ENCODE peak calls at places on chromosomes 6 and 20, in four cellular contexts. P, C, D and G are unnamed samples. For H3K4me1, the result is how much of the 10 kb centered on the place peaks cover.

GRCh38 chr6:160596433-160596832 is 67.6 kb downstream of the LPA start:
- DNase-seq in P (no peak), C (no peak), D (no peak), G (no peak)

GRCh38 chr6:89310929-89311328 is 4.2 kb downstream of the GABRR2 start:
- DNase-seq in P (no peak), C (no peak), D (no peak), G (no peak)

GRCh38 chr6:149840345-149841075 is 23.6 kb downstream of the LRP11 start:
- DNase-seq in P (peak), C (peak), D (peak), G (peak)

GRCh38 chr6:111706841-111707391 is 101.2 kb upstream of the TRAF3IP2 start:
- DNase-seq in P (no peak), C (no peak), D (no peak), G (no peak)

GRCh38 chr6:24838994-24839393 is 40.3 kb upstream of the ARMH2 start:
- DNase-seq in P (no peak), C (no peak), D (no peak), G (no peak)

GRCh38 chr20:59955131-59955796 is 3.0 kb upstream of the CDH26 start:
- DNase-seq in P (no peak), C (peak), D (no peak), G (no peak)

GRCh38 chr20:44052166-44052565 is 134.8 kb downstream of the JPH2 start:
- DNase-seq in P (no peak), C (no peak), D (no peak), G (no peak)

GRCh38 chr20:35568645-35569044 is 26.8 kb downstream of the ERGIC3 start:
- DNase-seq in P (no peak), C (peak), D (no peak), G (no peak)

GRCh38 chr20:44909872-44910689 is at the start of gene PABPC1L:
- DNase-seq in P (peak), C (peak), D (peak), G (peak)

GRCh38 chr20:23227976-23228375 is 122.6 kb upstream of the NXT1 start:
- DNase-seq in P (no peak), C (no peak), D (no peak), G (no peak)

GRCh38 chr20:50415031-50415515 is 95.1 kb upstream of the PTPN1 start:
- DNase-seq in P (no peak), C (no peak), D (no peak), G (no peak)

GRCh38 chr20:10078403-10078802 is 43.6 kb downstream of the ANKEF1 start:
- DNase-seq in P (no peak), C (no peak), D (no peak), G (no peak)

DNA sequence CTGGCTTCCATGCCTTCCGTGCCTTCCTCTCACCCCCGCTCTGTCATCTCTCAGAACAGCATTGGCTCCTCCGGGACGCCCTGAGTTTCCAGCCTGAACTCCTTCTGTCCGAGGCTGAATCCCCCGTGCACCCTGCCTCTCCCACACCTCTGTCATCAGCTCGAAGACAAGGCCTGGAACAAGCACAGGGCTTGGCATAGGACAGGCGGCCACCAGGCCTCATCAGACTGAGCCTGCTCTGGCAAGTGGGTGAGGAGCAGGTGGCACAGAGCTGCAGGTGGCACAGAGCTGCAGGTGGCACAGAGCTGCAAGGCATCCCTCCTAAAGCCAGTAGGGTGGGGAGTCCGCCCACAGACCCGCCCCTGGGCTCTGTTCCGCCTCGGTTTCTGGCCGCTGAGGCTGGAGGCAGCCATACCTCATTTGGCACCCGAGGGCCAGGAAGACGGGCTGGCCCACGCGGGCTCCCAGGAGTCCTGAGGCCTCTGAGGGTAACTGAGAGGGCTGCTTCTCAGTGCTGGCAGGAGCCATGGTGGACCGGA is 60.2 kb downstream of the EZR start:
- DNase-seq in P (no peak), C (no peak), D (no peak), G (no peak)
- H3K4me1 ChIP-seq in P (under half), C (under half), D (under half), G (under half)

DNA sequence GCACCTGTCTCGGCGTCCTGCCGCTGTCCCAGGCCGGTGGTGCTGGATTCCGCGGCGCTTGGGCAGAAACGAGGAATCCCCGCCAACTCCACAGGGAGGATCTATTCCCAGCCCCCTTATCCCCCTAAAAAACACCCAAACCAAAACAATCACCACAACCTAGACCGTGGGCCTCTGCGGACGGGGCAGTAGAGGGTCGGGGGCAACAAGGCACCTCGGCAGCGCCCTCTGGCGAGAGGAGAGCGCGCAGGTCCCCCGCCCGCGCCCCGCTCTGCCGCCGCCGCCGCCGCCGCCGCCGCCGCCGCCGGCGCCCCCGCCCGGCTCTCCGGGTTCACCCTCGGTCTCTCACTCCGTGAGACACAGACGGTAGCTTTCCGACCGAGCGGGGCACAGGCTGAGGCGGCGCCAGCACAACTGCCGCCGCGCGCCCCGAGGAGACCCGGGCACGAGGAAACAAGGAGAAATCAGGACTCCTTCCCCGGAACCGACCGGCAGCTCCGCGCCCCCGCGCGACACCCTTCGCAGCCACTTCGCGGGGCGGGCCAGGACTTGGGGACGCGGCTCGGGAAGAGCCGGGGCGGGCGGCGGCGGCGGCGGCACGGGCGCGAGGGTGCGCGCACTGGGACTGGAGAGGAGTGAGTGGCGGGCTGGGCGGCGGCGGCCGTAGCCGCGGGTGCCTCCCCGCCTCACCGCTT is at the start of gene SLC35F1:
- DNase-seq in P (peak), C (no peak), D (no peak), G (peak)
- H3K4me3 ChIP-seq in P (peak), C (no peak), D (peak), G (peak)

DNA sequence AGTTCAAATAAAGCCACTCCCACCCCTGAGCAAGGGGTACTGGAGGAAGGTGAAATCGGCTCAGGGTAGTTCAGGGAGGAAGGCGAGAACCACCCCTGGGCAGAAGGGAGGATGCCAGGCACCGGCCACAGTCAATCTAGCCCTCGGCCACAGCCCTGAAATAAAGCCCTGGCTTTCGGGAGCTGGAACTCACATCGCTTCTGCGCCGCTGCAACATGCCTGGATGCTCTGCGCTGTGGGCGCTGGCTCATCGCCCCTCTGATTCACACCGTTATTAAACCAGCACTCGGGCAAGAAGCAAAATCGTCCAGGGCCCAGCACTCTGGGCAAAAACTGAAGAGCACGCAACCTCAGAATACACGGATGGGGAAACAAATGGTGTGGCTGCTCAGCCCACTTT is 136.9 kb upstream of the RREB1 start:
- DNase-seq in P (no peak), C (no peak), D (no peak), G (no peak)
- H3K27ac ChIP-seq in P (no peak), C (no peak), D (no peak), G (no peak)

DNA sequence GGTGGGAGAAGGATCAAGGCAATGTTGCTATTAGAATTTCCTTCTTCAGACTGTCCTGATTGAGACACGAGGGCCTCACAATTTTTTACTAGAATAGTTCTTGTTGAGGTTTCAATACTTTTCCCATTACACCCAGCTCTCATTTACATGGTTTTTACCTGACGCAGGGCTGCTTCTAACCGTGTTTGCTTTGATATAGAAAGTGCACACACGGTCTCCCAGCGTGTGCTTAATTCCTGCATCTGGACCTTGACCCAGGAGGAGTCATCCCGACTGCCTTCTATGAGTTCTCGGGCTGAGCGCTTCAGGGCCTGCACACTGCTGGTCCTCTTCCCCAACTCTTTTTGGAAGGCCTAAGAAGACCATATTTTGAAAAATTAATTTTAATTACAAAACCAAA is 160.2 kb downstream of the DST start:
- DNase-seq in P (no peak), C (no peak), D (no peak), G (no peak)
- H3K4me1 ChIP-seq in P (under half), C (under half), D (under half), G (under half)

GRCh38 chr6:48186746-48187145 is 75.7 kb upstream of the PTCHD4 start:
- DNase-seq in P (no peak), C (no peak), D (no peak), G (no peak)

GRCh38 chr6:48184644-48185043 is 73.6 kb upstream of the PTCHD4 start:
- DNase-seq in P (no peak), C (no peak), D (no peak), G (no peak)

GRCh38 chr6:48183174-48183573 is 72.2 kb upstream of the PTCHD4 start:
- DNase-seq in P (no peak), C (no peak), D (no peak), G (no peak)

DNA sequence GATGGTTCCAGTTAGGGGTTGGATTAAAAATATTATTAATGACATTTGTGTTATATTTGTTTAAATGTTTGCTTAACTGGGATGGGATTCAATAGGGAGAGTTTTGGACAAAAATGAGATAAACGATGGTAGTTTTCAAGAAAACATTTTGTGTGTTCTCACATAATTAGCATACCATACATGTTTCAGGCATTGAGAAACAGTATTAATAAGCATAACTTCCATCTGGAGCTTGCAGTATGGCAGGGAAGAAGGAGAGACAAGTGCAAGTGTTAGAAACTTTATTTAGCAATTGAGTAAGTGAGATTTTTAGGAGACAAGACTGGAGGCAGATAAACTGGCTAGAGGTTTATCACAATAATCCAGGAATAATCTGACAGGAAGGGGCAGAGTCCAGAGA is 72.8 kb upstream of the PTCHD4 start:
- DNase-seq in P (no peak), C (no peak), D (no peak), G (no peak)
- H3K4me3 ChIP-seq in P (no peak), C (no peak), D (no peak), G (no peak)

DNA sequence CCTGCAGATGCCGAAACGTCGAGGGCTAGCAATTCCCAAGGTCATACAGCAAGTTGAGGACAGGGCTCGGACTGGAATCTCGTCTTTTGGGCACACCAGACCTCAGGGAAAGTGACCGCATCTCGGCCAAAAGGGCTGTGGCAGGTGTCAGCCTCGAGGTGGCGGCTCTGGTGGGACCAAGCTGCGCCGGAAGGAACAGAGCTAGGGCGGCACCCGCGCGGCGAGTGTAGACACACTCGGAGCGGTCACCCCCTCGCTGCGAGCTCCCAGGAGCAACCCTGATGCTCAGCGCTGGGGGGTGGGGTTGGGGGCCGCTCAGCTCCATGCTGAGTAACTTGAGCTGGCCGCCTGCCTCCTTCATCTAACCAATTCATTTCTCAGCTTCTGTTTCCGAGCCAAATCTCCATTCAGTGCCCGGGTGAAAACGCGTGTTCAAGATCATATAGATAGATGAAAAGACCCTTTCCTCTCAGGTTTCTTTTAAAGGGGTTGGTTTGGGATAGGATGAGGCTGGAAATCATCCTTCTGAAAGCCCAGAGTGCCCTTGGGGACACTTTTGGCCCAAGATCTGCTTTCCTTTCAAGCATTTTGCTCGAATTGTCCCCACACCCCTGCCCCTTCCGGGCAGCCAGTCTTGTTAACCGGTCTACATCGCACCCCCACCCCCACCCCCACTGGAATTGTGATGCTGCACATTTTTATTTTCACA is 2.3 kb upstream of the TUBB2B start:
- DNase-seq in P (no peak), C (peak), D (peak), G (peak)
- H3K27ac ChIP-seq in P (no peak), C (no peak), D (no peak), G (no peak)

GRCh38 chr6:36116066-36116465 is 14.2 kb upstream of the MAPK13 start:
- DNase-seq in P (no peak), C (no peak), D (no peak), G (no peak)
- H3K4me1 ChIP-seq in P (under half), C (half or more), D (under half), G (under half)

DNA sequence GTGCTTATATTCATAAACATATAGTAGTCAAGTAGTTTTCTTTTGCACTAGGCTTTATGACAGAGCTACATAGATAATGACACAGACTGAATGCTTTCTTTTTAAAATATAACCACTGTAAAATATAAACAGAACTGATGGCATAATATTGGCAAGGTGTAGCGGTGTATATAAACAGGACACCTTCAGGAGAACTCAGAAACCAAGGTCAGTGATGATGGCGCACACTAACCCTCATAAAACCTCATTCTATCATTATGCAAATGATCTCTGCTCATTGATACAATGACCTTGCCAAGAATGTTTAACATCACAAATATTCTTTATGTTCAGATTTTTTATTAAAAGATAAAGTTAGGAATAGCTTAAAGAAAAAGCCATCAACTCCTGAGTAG is 48.5 kb upstream of the DST start:
- DNase-seq in P (no peak), C (no peak), D (no peak), G (no peak)
- H3K4me3 ChIP-seq in P (peak), C (no peak), D (peak), G (peak)